ENCODE peak calls at places on chromosomes 7 and 10, in nine cellular contexts. V, U, Z, J, M, E, I, X and D are unnamed samples.

GRCh38 chr10:34698979-34699378 is 116.1 kb downstream of the PARD3 start:
- DNase-seq in V (peak), I (no peak), X (no peak), U (peak), J (no peak), E (no peak), M (no peak), Z (peak), D (no peak)

GRCh38 chr10:109668137-109668536 is 255.2 kb downstream of the XPNPEP1 start:
- DNase-seq in U (no peak), J (no peak), I (no peak), V (no peak), X (no peak), E (no peak), Z (no peak), M (no peak), D (no peak)

GRCh38 chr7:50303082-50303893 is 1.2 kb upstream of the IKZF1 start:
- DNase-seq in M (no peak), J (no peak), U (no peak), Z (no peak), V (no peak), I (no peak), E (no peak), X (peak), D (no peak)

GRCh38 chr7:34445653-34446052 is 212.4 kb upstream of the NPSR1 start:
- DNase-seq in X (no peak), M (no peak), Z (no peak), I (no peak), J (no peak), U (no peak), E (no peak), V (no peak), D (no peak)

GRCh38 chr10:106360870-106361269 is 803.6 kb downstream of the SORCS1 start:
- DNase-seq in M (no peak), V (peak), E (no peak), I (no peak), J (no peak), U (no peak), Z (no peak), X (no peak), D (no peak)

GRCh38 chr10:97584060-97584797 is at the start of gene HOGA1:
- DNase-seq in J (peak), V (peak), Z (peak), E (peak), U (peak), M (no peak), I (no peak), X (peak), D (peak)

GRCh38 chr7:144018065-144018464 is 17.9 kb downstream of the OR6B1 start:
- DNase-seq in U (no peak), M (no peak), I (no peak), V (no peak), X (no peak), J (no peak), E (no peak), Z (no peak), D (no peak)

GRCh38 chr7:54409917-54410316 is 132.3 kb upstream of the VSTM2A start:
- DNase-seq in V (no peak), Z (no peak), I (no peak), E (no peak), U (no peak), M (no peak), X (no peak), J (no peak), D (no peak)

GRCh38 chr7:8146156-8146555 is 115.8 kb downstream of the ICA1 start:
- DNase-seq in V (no peak), U (no peak), I (no peak), J (no peak), Z (no peak), X (no peak), M (no peak), E (no peak), D (no peak)

GRCh38 chr10:61781969-61782403 is 119.3 kb downstream of the CABCOCO1 start:
- DNase-seq in U (no peak), E (no peak), X (no peak), Z (no peak), J (no peak), V (peak), I (no peak), M (no peak), D (no peak)

GRCh38 chr7:151485006-151485732 is 34.5 kb downstream of the RHEB start:
- DNase-seq in J (no peak), V (peak), I (no peak), X (no peak), U (no peak), E (no peak), M (no peak), Z (peak), D (peak)

GRCh38 chr7:138449580-138449979 is 10.5 kb upstream of the TRIM24 start:
- DNase-seq in M (no peak), I (no peak), U (no peak), J (peak), V (no peak), X (peak), Z (no peak), E (no peak), D (no peak)

GRCh38 chr7:6495597-6496262 is 48.0 kb upstream of the DAGLB start:
- DNase-seq in J (no peak), I (no peak), M (no peak), U (no peak), E (no peak), V (no peak), Z (no peak), X (no peak), D (no peak)

GRCh38 chr7:123343611-123344010 is 143.8 kb upstream of the SLC13A1 start:
- DNase-seq in Z (no peak), M (no peak), I (no peak), U (no peak), J (no peak), E (no peak), V (no peak), X (no peak), D (no peak)

GRCh38 chr10:5606864-5607263 is 59.5 kb downstream of the ASB13 start:
- DNase-seq in E (no peak), M (no peak), J (no peak), Z (no peak), V (no peak), U (no peak), I (no peak), X (no peak), D (no peak)

GRCh38 chr7:104650991-104651680 is 322.7 kb downstream of the LHFPL3 start:
- DNase-seq in U (no peak), J (no peak), V (no peak), Z (no peak), I (no peak), M (no peak), E (peak), X (no peak), D (no peak)

GRCh38 chr7:159032753-159033472 is 111.8 kb downstream of the VIPR2 start:
- DNase-seq in V (no peak), X (no peak), Z (no peak), E (peak), U (no peak), M (no peak), I (no peak), J (no peak), D (no peak)

GRCh38 chr10:60722623-60723022 is 55.7 kb upstream of the CDK1 start:
- DNase-seq in E (no peak), J (no peak), U (no peak), I (no peak), V (no peak), M (no peak), X (no peak), Z (no peak), D (no peak)

GRCh38 chr10:26437637-26438461 is at the start of gene APBB1IP:
- DNase-seq in V (peak), M (no peak), E (no peak), Z (no peak), U (no peak), I (peak), J (peak), X (peak), D (peak)

GRCh38 chr10:26939290-26939956 is 78.7 kb upstream of the ABI1 start:
- DNase-seq in U (no peak), I (no peak), J (no peak), X (no peak), E (no peak), V (no peak), M (no peak), Z (no peak), D (no peak)

GRCh38 chr7:98553666-98554065 is 63.4 kb upstream of the NPTX2 start:
- DNase-seq in M (no peak), J (no peak), E (no peak), X (no peak), U (no peak), I (no peak), Z (no peak), V (no peak), D (no peak)

GRCh38 chr10:23186697-23187096 is 5.4 kb upstream of the PTF1A start:
- DNase-seq in E (no peak), I (no peak), X (no peak), M (no peak), V (no peak), Z (no peak), U (no peak), J (no peak), D (no peak)

GRCh38 chr7:137449016-137449415 is 105.5 kb upstream of the PTN start:
- DNase-seq in V (no peak), X (no peak), I (no peak), E (no peak), Z (no peak), J (no peak), M (no peak), U (no peak), D (no peak)

GRCh38 chr10:30059209-30060107 is at the start of gene JCAD:
- DNase-seq in M (no peak), X (peak), Z (no peak), V (no peak), E (peak), J (peak), U (peak), I (peak), D (no peak)

GRCh38 chr7:135129579-135129978 is 18.3 kb upstream of the TMEM140 start:
- DNase-seq in M (no peak), U (no peak), J (no peak), Z (no peak), V (no peak), E (no peak), X (no peak), I (no peak), D (no peak)

GRCh38 chr7:101624246-101625000 is 4.7 kb downstream of the MYL10 start:
- DNase-seq in J (no peak), I (no peak), Z (no peak), X (peak), V (no peak), M (no peak), U (no peak), E (no peak), D (no peak)

GRCh38 chr7:111919690-111920179 is 286.5 kb downstream of the DOCK4 start:
- DNase-seq in E (no peak), I (no peak), V (peak), X (no peak), M (no peak), U (no peak), J (no peak), Z (peak), D (no peak)

GRCh38 chr7:106102387-106102966 is 9.6 kb downstream of the SYPL1 start:
- DNase-seq in J (no peak), X (no peak), E (no peak), U (no peak), I (no peak), Z (no peak), M (no peak), V (no peak), D (no peak)

GRCh38 chr10:26177341-26177740 is 39.2 kb upstream of the GAD2 start:
- DNase-seq in U (no peak), X (no peak), I (no peak), V (no peak), J (no peak), E (no peak), Z (no peak), M (no peak), D (no peak)

GRCh38 chr7:116999316-116999715 is 46.0 kb downstream of the ST7 start:
- DNase-seq in V (peak), E (no peak), Z (no peak), I (no peak), M (no peak), U (no peak), X (no peak), J (no peak), D (no peak)

GRCh38 chr7:122100021-122100420 is 44.0 kb downstream of the AASS start:
- DNase-seq in J (no peak), V (no peak), E (no peak), U (no peak), M (no peak), I (no peak), Z (no peak), X (no peak), D (no peak)

GRCh38 chr10:5538446-5538845 is 13.7 kb downstream of the CALML3 start:
- DNase-seq in U (no peak), Z (no peak), E (no peak), M (no peak), J (no peak), X (no peak), V (no peak), I (no peak), D (peak)

GRCh38 chr7:106730021-106730420 is 69.1 kb upstream of the CCDC71L start:
- DNase-seq in I (no peak), V (no peak), M (no peak), J (no peak), Z (no peak), E (no peak), X (no peak), U (no peak), D (no peak)

GRCh38 chr10:119693262-119693957 is 32.4 kb upstream of the INPP5F start:
- DNase-seq in I (no peak), V (no peak), J (no peak), U (no peak), M (no peak), X (no peak), E (no peak), Z (no peak), D (no peak)

GRCh38 chr7:73352784-73353183 is 24.8 kb downstream of the FKBP6 start:
- DNase-seq in Z (no peak), U (no peak), I (no peak), M (no peak), E (no peak), J (no peak), V (no peak), X (no peak), D (no peak)
- H3K4me3 ChIP-seq in Z (no peak), U (no peak), I (no peak), M (no peak), E (no peak), J (no peak), V (no peak), X (no peak), D (no peak)

DNA sequence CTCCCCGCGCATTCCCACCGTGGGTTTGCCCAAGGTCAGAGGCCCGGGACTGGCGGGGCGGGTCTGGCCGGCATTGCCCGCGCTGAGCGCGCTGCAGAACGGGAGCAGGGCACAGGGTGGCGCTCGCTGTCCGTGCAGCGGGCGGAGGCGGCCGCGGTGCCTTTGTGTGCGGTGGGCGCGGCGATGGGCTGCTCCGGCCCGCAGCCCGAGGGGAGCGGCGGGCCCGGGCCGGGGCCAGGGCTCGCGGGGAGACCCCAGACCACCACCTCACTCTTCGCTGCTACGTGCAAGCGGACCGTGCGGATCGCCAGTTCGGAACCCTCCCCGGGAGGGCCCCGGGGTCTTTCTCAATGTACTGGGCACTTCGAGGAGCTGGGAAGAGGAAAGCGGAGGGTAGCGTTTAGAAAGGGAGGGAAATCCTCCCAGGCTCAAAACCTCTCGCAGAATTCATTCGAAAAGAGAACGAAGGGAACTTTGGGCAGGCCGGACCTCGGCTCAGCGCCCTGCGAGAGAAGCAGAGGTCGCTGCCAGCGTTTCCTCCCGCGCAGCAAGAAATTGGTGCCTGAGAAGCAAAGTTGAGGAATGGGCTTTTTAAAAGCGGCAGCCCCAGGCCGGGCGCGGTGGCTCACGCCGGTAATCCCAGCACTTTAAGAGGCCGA is 8.5 kb downstream of the SP8 start:
- DNase-seq in J (no peak), X (peak), M (no peak), Z (no peak), E (peak), U (peak), I (no peak), V (no peak), D (no peak)
- TF ChIP-seq CTCF in J (peak), X (peak), M (peak), Z (peak), E (peak), U (peak), I (no peak), V (peak), D (peak)

GRCh38 chr7:379456-380225 is 89.7 kb downstream of the FOXL3 start:
- DNase-seq in I (peak), U (no peak), Z (no peak), E (no peak), M (no peak), V (no peak), J (no peak), X (peak), D (no peak)
- H3K4me3 ChIP-seq in I (no peak), U (no peak), Z (no peak), E (no peak), M (peak), V (no peak), J (peak), X (peak), D (no peak)

DNA sequence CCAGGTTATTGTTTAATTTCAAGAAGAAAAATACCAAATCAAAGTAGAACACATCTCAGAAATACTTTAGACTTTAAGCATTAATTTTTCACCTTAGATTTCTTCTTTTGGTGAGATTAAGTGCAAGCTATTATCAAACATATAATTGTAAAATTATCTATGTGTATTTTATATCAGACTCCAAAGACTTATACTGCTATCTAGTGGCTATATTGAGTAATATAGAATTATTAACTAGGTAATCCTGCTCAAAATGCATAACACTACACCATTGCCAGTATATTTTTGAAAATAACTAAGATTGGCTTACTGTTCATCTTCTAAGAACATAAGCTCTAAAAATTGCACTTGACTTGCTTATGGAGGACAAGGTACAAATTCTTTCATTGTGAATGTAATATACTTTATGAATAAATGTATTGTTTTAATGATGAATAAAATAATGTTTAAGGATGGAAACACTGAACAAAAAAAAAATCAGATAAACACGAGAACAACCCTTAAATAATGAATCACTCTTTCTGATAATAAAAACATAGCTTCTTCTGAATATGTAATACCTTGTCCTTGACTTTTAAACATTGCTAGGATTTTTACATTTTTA is 86.7 kb upstream of the GNAI1 start:
- DNase-seq in M (no peak), I (no peak), V (peak), U (peak), X (no peak), E (no peak), Z (no peak), J (no peak), D (no peak)
- TF ChIP-seq CTCF in M (peak), I (no peak), V (peak), U (peak), X (peak), E (peak), Z (peak), J (peak), D (peak)